ENCODE peak calls at places on chromosomes 2 and 18, in four cellular contexts. L, Q, E and G are unnamed samples.

GRCh38 chr2:224507789-224508188 is 77.4 kb downstream of the CUL3 start:
- DNase-seq in E (no peak), Q (no peak), L (no peak), G (no peak)

GRCh38 chr2:165793779-165794519 is at the start of gene GALNT3:
- DNase-seq in E (no peak), L (peak), Q (no peak), G (no peak)

GRCh38 chr2:234999740-235000425 is 48.1 kb downstream of the SH3BP4 start:
- DNase-seq in L (peak), E (no peak), Q (no peak), G (no peak)

GRCh38 chr2:123958011-123958410 is 67.1 kb upstream of the CNTNAP5 start:
- DNase-seq in L (no peak), Q (no peak), E (no peak), G (no peak)

GRCh38 chr2:20524412-20525040 is 77.7 kb downstream of the RHOB start:
- DNase-seq in E (no peak), L (peak), Q (no peak), G (no peak)

GRCh38 chr2:36663851-36664715 is 32.4 kb upstream of the VIT start:
- DNase-seq in L (no peak), E (peak), Q (no peak), G (no peak)

GRCh38 chr18:54742654-54743053 is 85.6 kb upstream of the RAB27B start:
- DNase-seq in Q (peak), E (peak), L (peak), G (peak)

GRCh38 chr2:190050001-190050400 is 12.5 kb downstream of the MSTN start:
- DNase-seq in Q (no peak), E (no peak), L (no peak), G (peak)

GRCh38 chr2:188142636-188143035 is 149.0 kb upstream of the GULP1 start:
- DNase-seq in Q (no peak), E (peak), L (no peak), G (no peak)

GRCh38 chr2:167752734-167753133 is 494.7 kb downstream of the STK39 start:
- DNase-seq in L (no peak), Q (no peak), E (no peak), G (no peak)

GRCh38 chr2:230783101-230783500 is 70.5 kb downstream of the CAB39 start:
- DNase-seq in L (no peak), Q (no peak), E (no peak), G (no peak)

GRCh38 chr2:174023591-174024523 is 58.7 kb upstream of the SP3 start:
- DNase-seq in L (no peak), Q (peak), E (no peak), G (peak)

GRCh38 chr2:5077479-5078089 is 614.6 kb upstream of the SOX11 start:
- DNase-seq in E (no peak), L (no peak), Q (no peak), G (no peak)

GRCh38 chr2:66697346-66697745 is 262.4 kb downstream of the MEIS1 start:
- DNase-seq in Q (no peak), E (no peak), L (no peak), G (no peak)

GRCh38 chr2:208369091-208369490 is 37.5 kb upstream of the PTH2R start:
- DNase-seq in L (no peak), E (no peak), Q (no peak), G (no peak)

GRCh38 chr18:43720036-43720435 is 442.7 kb upstream of the SYT4 start:
- DNase-seq in E (no peak), Q (no peak), L (no peak), G (no peak)

GRCh38 chr18:34801769-34802168 is 91.7 kb downstream of the DTNA start:
- DNase-seq in L (no peak), E (no peak), Q (no peak), G (no peak)

GRCh38 chr18:43236921-43237320 is 40.4 kb downstream of the SYT4 start:
- DNase-seq in L (no peak), E (no peak), Q (no peak), G (no peak)

GRCh38 chr2:7358865-7359264 is 441.7 kb downstream of the RNF144A start:
- DNase-seq in L (no peak), Q (no peak), E (no peak), G (no peak)

GRCh38 chr2:119149611-119150010 is 8.9 kb downstream of the C1QL2 start:
- DNase-seq in Q (no peak), L (no peak), E (no peak), G (no peak)

GRCh38 chr2:9710311-9710710 is 79.5 kb upstream of the YWHAQ start:
- DNase-seq in L (no peak), Q (no peak), E (no peak), G (no peak)

GRCh38 chr18:23971656-23972230 is 42.8 kb upstream of the TTC39C start:
- DNase-seq in Q (no peak), E (no peak), L (no peak), G (no peak)

GRCh38 chr2:119366649-119367471 is at the start of the genes C2orf76 and DBI:
- DNase-seq in L (peak), Q (peak), E (peak), G (peak)

GRCh38 chr18:22342625-22343024 is 75.1 kb downstream of the CTAGE1 start:
- DNase-seq in Q (no peak), E (peak), L (no peak), G (no peak)

GRCh38 chr2:170928036-170928823 is 823 bp upstream of the GORASP2 start:
- DNase-seq in L (no peak), Q (no peak), E (no peak), G (no peak)

GRCh38 chr2:72619622-72620021 is 206.2 kb downstream of the EXOC6B start:
- DNase-seq in Q (no peak), L (no peak), E (no peak), G (no peak)

GRCh38 chr2:240168546-240169361 is 28.3 kb upstream of the OTOS start:
- DNase-seq in L (peak), E (no peak), Q (no peak), G (no peak)

GRCh38 chr2:127680706-127681287 is 5.5 kb upstream of the LIMS2 start:
- DNase-seq in Q (no peak), E (no peak), L (no peak), G (no peak)

GRCh38 chr2:127681288-127681771 is 6.0 kb upstream of the LIMS2 start:
- DNase-seq in Q (peak), E (peak), L (no peak), G (no peak)

GRCh38 chr2:127683766-127684165 is 8.4 kb upstream of the LIMS2 start:
- DNase-seq in L (no peak), Q (peak), E (peak), G (no peak)

GRCh38 chr2:127681976-127682857 is 6.9 kb upstream of the LIMS2 start:
- DNase-seq in E (no peak), Q (no peak), L (no peak), G (no peak)

DNA sequence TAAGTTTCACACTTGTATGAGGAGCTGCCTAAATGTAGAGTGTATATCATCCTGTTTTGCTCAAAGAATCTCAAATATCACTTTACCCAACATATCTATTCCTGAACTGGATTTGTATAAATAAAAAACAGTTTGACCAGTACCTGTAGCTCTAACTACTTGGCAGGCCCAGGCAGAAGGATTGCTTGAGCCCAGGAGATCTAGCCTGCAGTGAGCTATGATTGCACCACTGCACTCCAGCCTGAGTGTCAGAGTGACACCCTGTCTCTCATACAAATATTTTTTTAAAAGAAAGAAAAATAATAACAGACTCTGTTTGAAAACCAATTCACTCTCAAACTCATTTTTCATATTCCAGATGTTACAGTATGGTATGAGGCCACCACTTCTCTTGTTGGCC is 7.7 kb upstream of the LIMS2 start:
- DNase-seq in Q (no peak), E (peak), L (no peak), G (no peak)
- H3K27ac ChIP-seq in Q (no peak), E (no peak), L (no peak), G (no peak)

GRCh38 chr2:202033317-202034248 is at the start of gene FZD7:
- DNase-seq in E (peak), Q (peak), L (peak), G (peak)
- TF ChIP-seq CTCF in E (peak), Q (no peak), L (no peak), G (peak)

DNA sequence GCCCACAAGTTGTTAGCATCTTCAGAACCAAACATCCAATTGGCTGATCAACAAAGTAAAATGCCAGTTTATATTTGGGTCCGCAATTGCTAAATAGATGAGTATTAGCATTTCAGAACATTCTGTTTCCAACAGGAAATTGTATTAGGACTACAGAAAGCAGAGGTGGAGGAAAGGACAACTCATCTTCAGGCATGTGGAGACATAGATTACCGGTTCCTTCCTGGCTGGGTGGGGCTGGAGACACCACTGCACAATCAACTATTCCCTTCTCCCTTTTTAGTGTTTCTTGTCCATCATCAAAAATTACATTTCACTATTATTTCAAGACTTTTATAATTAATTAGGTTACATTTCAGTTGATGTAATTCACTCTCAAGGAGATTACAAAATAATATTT is 83.8 kb downstream of the ADAM23 start:
- DNase-seq in Q (no peak), E (no peak), L (no peak), G (no peak)
- H3K27ac ChIP-seq in Q (no peak), E (no peak), L (no peak), G (no peak)

GRCh38 chr2:232658217-232658785 is 24.9 kb downstream of the EFHD1 start:
- DNase-seq in E (no peak), L (no peak), Q (no peak), G (no peak)
- TF ChIP-seq CTCF in E (no peak), L (no peak), Q (no peak), G (peak)

GRCh38 chr2:43100362-43100882 is 126.0 kb downstream of the ZFP36L2 start:
- DNase-seq in Q (no peak), E (no peak), L (no peak), G (no peak)
- H3K27ac ChIP-seq in Q (peak), E (no peak), L (peak), G (no peak)

DNA sequence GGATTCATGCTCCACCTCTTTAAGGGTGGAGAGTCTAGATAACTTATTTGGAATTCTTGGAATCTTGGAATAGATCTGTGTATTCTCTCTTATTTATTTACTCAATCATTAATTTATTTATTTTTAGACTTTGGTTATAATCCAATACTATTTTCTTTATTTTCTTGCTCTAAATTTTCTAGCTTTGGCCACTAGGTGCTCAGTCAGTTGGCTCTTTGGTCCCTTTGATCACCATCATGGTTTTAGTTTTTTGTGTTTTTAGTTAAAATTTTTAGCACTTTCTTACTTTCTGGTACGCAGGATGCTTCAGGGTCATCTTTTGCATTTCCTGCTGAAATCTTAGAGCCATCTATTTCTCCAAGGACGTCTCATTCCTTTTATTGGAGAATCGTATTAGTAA is 5.2 kb upstream of the PLEK start:
- DNase-seq in L (no peak), E (no peak), Q (no peak), G (no peak)
- TF ChIP-seq CTCF in L (no peak), E (no peak), Q (no peak), G (peak)